ENCODE peak calls at places on chromosomes 6 and 20, in ten cellular contexts. One of them, this sample, is unnamed.

GRCh38 chr20:54132612-54133433 is 41.0 kb downstream of the CYP24A1 start:
- DNase-seq in CD8-positive, alpha-beta T cell: no peak
- DNase-seq in fibroblast of the aortic adventitia: peak
- DNase-seq in psoas muscle: no peak
- DNase-seq in HFF-Myc: peak
- DNase-seq in esophagus muscularis mucosa: no peak
- DNase-seq in upper lobe of right lung: no peak
- DNase-seq in bronchial epithelial cell: peak
- DNase-seq in neural progenitor cell: peak
- DNase-seq in mammary epithelial cell: peak
- DNase-seq in this sample: peak

GRCh38 chr20:37364927-37365272 is 19.0 kb downstream of the SRC start:
- DNase-seq in fibroblast of the aortic adventitia: no peak
- DNase-seq in upper lobe of right lung: no peak
- DNase-seq in mammary epithelial cell: no peak
- DNase-seq in psoas muscle: no peak
- DNase-seq in HFF-Myc: no peak
- DNase-seq in neural progenitor cell: no peak
- DNase-seq in CD8-positive, alpha-beta T cell: no peak
- DNase-seq in bronchial epithelial cell: no peak
- DNase-seq in esophagus muscularis mucosa: no peak
- DNase-seq in this sample: no peak

GRCh38 chr20:37925265-37926165 is 22.6 kb downstream of the VSTM2L start:
- DNase-seq in psoas muscle: no peak
- DNase-seq in mammary epithelial cell: no peak
- DNase-seq in CD8-positive, alpha-beta T cell: no peak
- DNase-seq in upper lobe of right lung: no peak
- DNase-seq in bronchial epithelial cell: no peak
- DNase-seq in esophagus muscularis mucosa: no peak
- DNase-seq in HFF-Myc: no peak
- DNase-seq in neural progenitor cell: no peak
- DNase-seq in fibroblast of the aortic adventitia: no peak
- DNase-seq in this sample: no peak

GRCh38 chr6:17871836-17872235 is 115.6 kb downstream of the KIF13A start:
- DNase-seq in bronchial epithelial cell: no peak
- DNase-seq in neural progenitor cell: no peak
- DNase-seq in fibroblast of the aortic adventitia: peak
- DNase-seq in mammary epithelial cell: no peak
- DNase-seq in HFF-Myc: no peak
- DNase-seq in esophagus muscularis mucosa: no peak
- DNase-seq in psoas muscle: no peak
- DNase-seq in upper lobe of right lung: no peak
- DNase-seq in CD8-positive, alpha-beta T cell: no peak
- DNase-seq in this sample: no peak

GRCh38 chr6:46053034-46053933 is 37.6 kb upstream of the CLIC5 start:
- DNase-seq in CD8-positive, alpha-beta T cell: no peak
- DNase-seq in mammary epithelial cell: no peak
- DNase-seq in neural progenitor cell: no peak
- DNase-seq in esophagus muscularis mucosa: peak
- DNase-seq in upper lobe of right lung: no peak
- DNase-seq in bronchial epithelial cell: no peak
- DNase-seq in fibroblast of the aortic adventitia: peak
- DNase-seq in HFF-Myc: no peak
- DNase-seq in psoas muscle: peak
- DNase-seq in this sample: no peak

GRCh38 chr6:162379762-162380409 is 347.7 kb downstream of the PRKN start:
- DNase-seq in HFF-Myc: no peak
- DNase-seq in bronchial epithelial cell: no peak
- DNase-seq in neural progenitor cell: no peak
- DNase-seq in psoas muscle: no peak
- DNase-seq in CD8-positive, alpha-beta T cell: no peak
- DNase-seq in esophagus muscularis mucosa: no peak
- DNase-seq in upper lobe of right lung: no peak
- DNase-seq in fibroblast of the aortic adventitia: no peak
- DNase-seq in mammary epithelial cell: no peak
- DNase-seq in this sample: peak

GRCh38 chr20:57335392-57335791 is 5.8 kb downstream of the SPO11 start:
- DNase-seq in HFF-Myc: no peak
- DNase-seq in mammary epithelial cell: peak
- DNase-seq in fibroblast of the aortic adventitia: peak
- DNase-seq in neural progenitor cell: no peak
- DNase-seq in esophagus muscularis mucosa: no peak
- DNase-seq in psoas muscle: no peak
- DNase-seq in bronchial epithelial cell: peak
- DNase-seq in upper lobe of right lung: no peak
- DNase-seq in CD8-positive, alpha-beta T cell: no peak
- DNase-seq in this sample: peak

GRCh38 chr6:42402184-42402583 is 49.5 kb downstream of the TRERF1 start:
- DNase-seq in HFF-Myc: no peak
- DNase-seq in fibroblast of the aortic adventitia: peak
- DNase-seq in upper lobe of right lung: no peak
- DNase-seq in mammary epithelial cell: peak
- DNase-seq in CD8-positive, alpha-beta T cell: peak
- DNase-seq in neural progenitor cell: no peak
- DNase-seq in psoas muscle: no peak
- DNase-seq in esophagus muscularis mucosa: no peak
- DNase-seq in bronchial epithelial cell: peak
- DNase-seq in this sample: peak

GRCh38 chr6:113969888-113970807 is 800 bp downstream of the HDAC2 start:
- DNase-seq in neural progenitor cell: peak
- DNase-seq in psoas muscle: peak
- DNase-seq in upper lobe of right lung: peak
- DNase-seq in mammary epithelial cell: peak
- DNase-seq in HFF-Myc: no peak
- DNase-seq in fibroblast of the aortic adventitia: peak
- DNase-seq in CD8-positive, alpha-beta T cell: peak
- DNase-seq in esophagus muscularis mucosa: no peak
- DNase-seq in bronchial epithelial cell: peak
- DNase-seq in this sample: peak

GRCh38 chr6:154410215-154410614 is 53.6 kb upstream of the IPCEF1 start:
- DNase-seq in bronchial epithelial cell: no peak
- DNase-seq in esophagus muscularis mucosa: no peak
- DNase-seq in fibroblast of the aortic adventitia: no peak
- DNase-seq in upper lobe of right lung: no peak
- DNase-seq in mammary epithelial cell: peak
- DNase-seq in HFF-Myc: no peak
- DNase-seq in CD8-positive, alpha-beta T cell: no peak
- DNase-seq in psoas muscle: no peak
- DNase-seq in neural progenitor cell: no peak
- DNase-seq in this sample: no peak

GRCh38 chr6:107805504-107805903 is 18.6 kb downstream of the SCML4 start:
- DNase-seq in mammary epithelial cell: no peak
- DNase-seq in neural progenitor cell: no peak
- DNase-seq in HFF-Myc: no peak
- DNase-seq in psoas muscle: no peak
- DNase-seq in fibroblast of the aortic adventitia: no peak
- DNase-seq in bronchial epithelial cell: no peak
- DNase-seq in esophagus muscularis mucosa: peak
- DNase-seq in CD8-positive, alpha-beta T cell: no peak
- DNase-seq in upper lobe of right lung: no peak
- DNase-seq in this sample: no peak

GRCh38 chr20:30286157-30286556 is 971.3 kb upstream of the DEFB115 start:
- DNase-seq in mammary epithelial cell: no peak
- DNase-seq in esophagus muscularis mucosa: no peak
- DNase-seq in psoas muscle: no peak
- DNase-seq in CD8-positive, alpha-beta T cell: no peak
- DNase-seq in upper lobe of right lung: no peak
- DNase-seq in neural progenitor cell: no peak
- DNase-seq in HFF-Myc: no peak
- DNase-seq in bronchial epithelial cell: no peak
- DNase-seq in fibroblast of the aortic adventitia: no peak
- DNase-seq in this sample: no peak
- TF ChIP-seq CTCF in mammary epithelial cell: no peak
- TF ChIP-seq CTCF in esophagus muscularis mucosa: no peak
- TF ChIP-seq CTCF in psoas muscle: no peak
- TF ChIP-seq CTCF in CD8-positive, alpha-beta T cell: no peak
- TF ChIP-seq CTCF in upper lobe of right lung: no peak
- TF ChIP-seq CTCF in neural progenitor cell: no peak
- TF ChIP-seq CTCF in HFF-Myc: no peak
- TF ChIP-seq CTCF in bronchial epithelial cell: no peak
- TF ChIP-seq CTCF in fibroblast of the aortic adventitia: no peak
- TF ChIP-seq CTCF in this sample: no peak

DNA sequence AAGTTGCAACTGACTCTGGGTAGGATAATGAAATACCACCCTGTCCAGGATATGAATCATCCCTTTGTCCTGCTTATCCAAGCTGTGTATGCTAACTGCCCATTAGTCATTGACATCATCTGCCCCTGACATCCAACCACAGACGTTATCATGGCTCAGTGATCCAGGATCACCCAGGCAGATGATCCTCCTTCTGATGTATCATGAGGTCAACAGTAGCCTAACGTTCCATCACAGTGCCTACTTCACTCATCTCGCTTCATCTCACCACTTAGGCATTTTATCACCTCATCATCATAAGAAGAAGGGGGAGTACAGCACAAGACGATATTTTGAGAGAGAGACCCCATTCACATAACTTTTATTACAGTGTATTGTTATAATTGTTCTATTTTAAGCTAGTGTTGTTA is 13.4 kb upstream of the BTN3A2 start:
- DNase-seq in neural progenitor cell: no peak
- DNase-seq in mammary epithelial cell: peak
- DNase-seq in fibroblast of the aortic adventitia: peak
- DNase-seq in bronchial epithelial cell: peak
- DNase-seq in HFF-Myc: peak
- DNase-seq in esophagus muscularis mucosa: no peak
- DNase-seq in upper lobe of right lung: no peak
- DNase-seq in psoas muscle: no peak
- DNase-seq in CD8-positive, alpha-beta T cell: no peak
- DNase-seq in this sample: peak
- H3K4me3 ChIP-seq in neural progenitor cell: no peak
- H3K4me3 ChIP-seq in mammary epithelial cell: no peak
- H3K4me3 ChIP-seq in fibroblast of the aortic adventitia: no peak
- H3K4me3 ChIP-seq in bronchial epithelial cell: no peak
- H3K4me3 ChIP-seq in HFF-Myc: no peak
- H3K4me3 ChIP-seq in esophagus muscularis mucosa: no peak
- H3K4me3 ChIP-seq in upper lobe of right lung: no peak
- H3K4me3 ChIP-seq in psoas muscle: no peak
- H3K4me3 ChIP-seq in CD8-positive, alpha-beta T cell: no peak
- H3K4me3 ChIP-seq in this sample: no peak

GRCh38 chr6:148528292-148528691 is 185.7 kb downstream of the SASH1 start:
- DNase-seq in CD8-positive, alpha-beta T cell: no peak
- DNase-seq in HFF-Myc: no peak
- DNase-seq in mammary epithelial cell: no peak
- DNase-seq in fibroblast of the aortic adventitia: peak
- DNase-seq in psoas muscle: no peak
- DNase-seq in neural progenitor cell: peak
- DNase-seq in upper lobe of right lung: no peak
- DNase-seq in esophagus muscularis mucosa: peak
- DNase-seq in bronchial epithelial cell: no peak
- DNase-seq in this sample: no peak
- TF ChIP-seq CTCF in CD8-positive, alpha-beta T cell: no peak
- TF ChIP-seq CTCF in HFF-Myc: peak
- TF ChIP-seq CTCF in mammary epithelial cell: no peak
- TF ChIP-seq CTCF in fibroblast of the aortic adventitia: peak
- TF ChIP-seq CTCF in psoas muscle: no peak
- TF ChIP-seq CTCF in neural progenitor cell: peak
- TF ChIP-seq CTCF in upper lobe of right lung: no peak
- TF ChIP-seq CTCF in esophagus muscularis mucosa: no peak
- TF ChIP-seq CTCF in bronchial epithelial cell: no peak
- TF ChIP-seq CTCF in this sample: peak

DNA sequence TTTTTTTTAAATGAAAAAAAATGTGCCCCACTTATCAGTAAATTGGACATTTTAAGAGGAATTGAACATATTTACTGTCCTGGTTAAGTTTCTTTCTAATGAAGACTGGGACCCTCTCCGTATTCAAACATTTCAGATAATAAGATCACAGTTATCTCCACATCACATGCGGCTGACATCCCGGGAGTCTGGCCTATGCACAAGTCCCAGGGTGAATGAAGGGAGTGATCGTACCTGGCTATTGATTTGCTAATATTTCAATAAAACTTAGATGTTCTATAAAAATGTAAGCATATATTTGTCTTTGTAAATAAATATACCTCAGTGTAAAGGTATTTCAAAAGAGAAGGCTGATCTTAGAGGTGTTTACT is 58.1 kb downstream of the FOXC1 start:
- DNase-seq in upper lobe of right lung: no peak
- DNase-seq in psoas muscle: no peak
- DNase-seq in esophagus muscularis mucosa: no peak
- DNase-seq in HFF-Myc: no peak
- DNase-seq in mammary epithelial cell: no peak
- DNase-seq in bronchial epithelial cell: no peak
- DNase-seq in fibroblast of the aortic adventitia: no peak
- DNase-seq in neural progenitor cell: no peak
- DNase-seq in CD8-positive, alpha-beta T cell: no peak
- DNase-seq in this sample: no peak
- H3K4me3 ChIP-seq in upper lobe of right lung: no peak
- H3K4me3 ChIP-seq in psoas muscle: no peak
- H3K4me3 ChIP-seq in esophagus muscularis mucosa: no peak
- H3K4me3 ChIP-seq in HFF-Myc: no peak
- H3K4me3 ChIP-seq in mammary epithelial cell: no peak
- H3K4me3 ChIP-seq in bronchial epithelial cell: no peak
- H3K4me3 ChIP-seq in fibroblast of the aortic adventitia: no peak
- H3K4me3 ChIP-seq in neural progenitor cell: no peak
- H3K4me3 ChIP-seq in CD8-positive, alpha-beta T cell: no peak
- H3K4me3 ChIP-seq in this sample: no peak

DNA sequence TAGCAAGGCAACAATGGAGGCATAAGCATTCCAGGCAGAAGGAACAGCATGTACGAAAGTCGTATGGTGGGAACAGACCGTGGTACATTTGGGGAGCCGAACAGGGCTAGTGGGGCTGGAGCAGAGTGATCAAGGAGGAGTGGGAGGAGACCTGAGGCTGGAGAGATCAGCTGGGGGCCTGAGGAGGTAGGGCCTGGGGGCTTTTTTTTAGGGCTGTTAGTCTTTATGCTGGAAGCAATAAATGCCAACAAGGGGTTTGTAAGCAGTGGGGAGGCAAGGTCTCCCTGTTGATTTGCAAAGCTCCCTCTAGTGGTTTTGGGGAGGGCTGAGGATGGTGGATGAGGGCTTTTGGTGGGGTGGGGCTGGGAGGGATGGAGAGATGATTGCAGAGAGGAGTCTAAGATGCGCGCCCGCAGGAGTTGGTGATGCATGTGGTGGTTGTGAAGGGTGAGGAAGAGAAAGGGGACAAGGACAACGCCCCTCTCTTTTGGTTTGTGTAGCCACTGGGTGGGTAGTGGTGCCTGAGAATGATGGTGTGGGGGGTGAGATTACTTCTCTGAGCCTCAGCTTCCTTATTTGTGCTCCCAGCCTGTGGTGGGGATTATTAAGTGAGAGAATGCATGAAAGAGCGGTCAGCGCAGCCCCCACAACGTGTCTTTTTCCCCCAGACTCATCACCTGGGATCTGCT is 74.1 kb upstream of the TOX2 start:
- DNase-seq in esophagus muscularis mucosa: no peak
- DNase-seq in upper lobe of right lung: no peak
- DNase-seq in mammary epithelial cell: no peak
- DNase-seq in psoas muscle: no peak
- DNase-seq in neural progenitor cell: peak
- DNase-seq in fibroblast of the aortic adventitia: peak
- DNase-seq in HFF-Myc: no peak
- DNase-seq in CD8-positive, alpha-beta T cell: peak
- DNase-seq in bronchial epithelial cell: no peak
- DNase-seq in this sample: no peak
- TF ChIP-seq CTCF in esophagus muscularis mucosa: no peak
- TF ChIP-seq CTCF in upper lobe of right lung: peak
- TF ChIP-seq CTCF in mammary epithelial cell: peak
- TF ChIP-seq CTCF in psoas muscle: no peak
- TF ChIP-seq CTCF in neural progenitor cell: peak
- TF ChIP-seq CTCF in fibroblast of the aortic adventitia: peak
- TF ChIP-seq CTCF in HFF-Myc: peak
- TF ChIP-seq CTCF in CD8-positive, alpha-beta T cell: peak
- TF ChIP-seq CTCF in bronchial epithelial cell: peak
- TF ChIP-seq CTCF in this sample: peak

This sample was measured in astrocyte of the spinal cord.